ENCODE peak calls at places on chromosomes 7 and 10, in four cellular contexts. One of them, this sample, is unnamed.

GRCh38 chr10:97060441-97061084 is 125.2 kb downstream of the SLIT1 start:
- DNase-seq in AG09309: no peak
- DNase-seq in foreskin fibroblast: no peak
- DNase-seq in HFF-Myc: no peak
- DNase-seq in this sample: no peak

GRCh38 chr10:104441601-104442000 is 88.0 kb downstream of the CFAP58 start:
- DNase-seq in AG09309: peak
- DNase-seq in foreskin fibroblast: peak
- DNase-seq in HFF-Myc: peak
- DNase-seq in this sample: no peak

GRCh38 chr7:99380823-99381663 is 6.5 kb downstream of the ARPC1B start:
- DNase-seq in AG09309: no peak
- DNase-seq in foreskin fibroblast: no peak
- DNase-seq in HFF-Myc: no peak
- DNase-seq in this sample: peak

GRCh38 chr10:123935680-123936079 is 44.1 kb upstream of the CPXM2 start:
- DNase-seq in AG09309: no peak
- DNase-seq in foreskin fibroblast: no peak
- DNase-seq in HFF-Myc: no peak
- DNase-seq in this sample: no peak

GRCh38 chr10:108848016-108848415 is 1075.3 kb downstream of the XPNPEP1 start:
- DNase-seq in AG09309: no peak
- DNase-seq in foreskin fibroblast: no peak
- DNase-seq in HFF-Myc: no peak
- DNase-seq in this sample: no peak

GRCh38 chr10:122054046-122055025 is 65.4 kb downstream of the TACC2 start:
- DNase-seq in AG09309: no peak
- DNase-seq in foreskin fibroblast: peak
- DNase-seq in HFF-Myc: no peak
- DNase-seq in this sample: peak

GRCh38 chr7:75066521-75066920 is 7.1 kb downstream of the RCC1L start:
- DNase-seq in AG09309: no peak
- DNase-seq in foreskin fibroblast: no peak
- DNase-seq in HFF-Myc: no peak
- DNase-seq in this sample: no peak

GRCh38 chr7:5693529-5693928 is 87.9 kb downstream of the RNF216 start:
- DNase-seq in AG09309: no peak
- DNase-seq in foreskin fibroblast: peak
- DNase-seq in HFF-Myc: no peak
- DNase-seq in this sample: no peak

GRCh38 chr7:760006-760405 is 32.9 kb upstream of the PRKAR1B start:
- DNase-seq in AG09309: no peak
- DNase-seq in foreskin fibroblast: no peak
- DNase-seq in HFF-Myc: no peak
- DNase-seq in this sample: no peak

GRCh38 chr10:117167346-117168134 is 29.5 kb upstream of the VAX1 start:
- DNase-seq in AG09309: no peak
- DNase-seq in foreskin fibroblast: no peak
- DNase-seq in HFF-Myc: no peak
- DNase-seq in this sample: no peak

GRCh38 chr10:56327117-56327516 is 33.9 kb downstream of the ZWINT start:
- DNase-seq in AG09309: no peak
- DNase-seq in foreskin fibroblast: no peak
- DNase-seq in HFF-Myc: no peak
- DNase-seq in this sample: no peak

GRCh38 chr7:140639366-140640053 is 1.1 kb downstream of the DENND2A start:
- DNase-seq in AG09309: peak
- DNase-seq in foreskin fibroblast: peak
- DNase-seq in HFF-Myc: no peak
- DNase-seq in this sample: no peak

GRCh38 chr7:140214075-140214684 is 37.4 kb upstream of the KDM7A start:
- DNase-seq in AG09309: no peak
- DNase-seq in foreskin fibroblast: no peak
- DNase-seq in HFF-Myc: peak
- DNase-seq in this sample: peak

GRCh38 chr7:156019308-156019707 is 207.0 kb upstream of the SHH start:
- DNase-seq in AG09309: no peak
- DNase-seq in foreskin fibroblast: no peak
- DNase-seq in HFF-Myc: no peak
- DNase-seq in this sample: no peak

GRCh38 chr7:77459311-77459726 is 43.2 kb upstream of the GSAP start:
- DNase-seq in AG09309: no peak
- DNase-seq in foreskin fibroblast: no peak
- DNase-seq in HFF-Myc: no peak
- DNase-seq in this sample: no peak

GRCh38 chr7:111132833-111133232 is 41.9 kb downstream of the LRRN3 start:
- DNase-seq in AG09309: no peak
- DNase-seq in foreskin fibroblast: no peak
- DNase-seq in HFF-Myc: no peak
- DNase-seq in this sample: no peak

GRCh38 chr7:7178081-7178480 is 4.3 kb upstream of the C1GALT1 start:
- DNase-seq in AG09309: no peak
- DNase-seq in foreskin fibroblast: peak
- DNase-seq in HFF-Myc: no peak
- DNase-seq in this sample: no peak

GRCh38 chr10:101694056-101694673 is 805 bp downstream of the FBXW4 start:
- DNase-seq in AG09309: no peak
- DNase-seq in foreskin fibroblast: peak
- DNase-seq in HFF-Myc: no peak
- DNase-seq in this sample: peak

DNA sequence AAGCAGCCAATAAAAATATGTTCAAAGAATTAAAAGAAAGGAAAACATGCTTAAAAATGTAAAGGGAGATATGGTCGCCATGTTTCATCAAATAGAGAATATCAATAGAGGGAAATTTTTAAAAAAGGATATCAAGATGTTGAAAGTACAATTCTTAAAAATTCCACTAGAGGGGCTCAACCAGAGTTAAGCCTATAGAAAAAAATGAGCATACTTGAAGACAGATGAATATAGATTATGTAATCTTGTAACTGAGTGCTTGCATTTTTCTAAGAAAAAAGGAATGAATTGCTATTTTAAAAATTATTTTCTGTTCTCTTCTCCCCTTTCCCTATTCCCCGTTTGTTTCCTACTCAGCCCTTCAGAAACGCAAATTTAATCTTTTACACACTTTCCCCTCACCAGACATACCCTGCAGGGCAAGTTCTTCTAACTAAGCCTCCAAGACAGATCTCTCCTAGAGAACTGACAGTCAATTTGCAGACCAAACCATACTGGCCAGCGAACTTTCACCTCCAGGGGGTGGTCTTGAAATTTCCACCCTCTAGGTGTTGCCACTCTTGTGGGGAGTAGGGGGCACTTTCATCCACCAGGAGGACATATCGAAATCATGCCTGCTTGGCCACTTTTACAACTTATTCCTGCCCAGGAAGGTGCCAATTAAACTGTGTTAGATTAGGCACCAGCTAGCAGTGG is 67.7 kb downstream of the NSUN6 start:
- DNase-seq in AG09309: no peak
- DNase-seq in foreskin fibroblast: no peak
- DNase-seq in HFF-Myc: no peak
- DNase-seq in this sample: no peak
- H3K4me3 ChIP-seq in AG09309: no peak
- H3K4me3 ChIP-seq in foreskin fibroblast: no peak
- H3K4me3 ChIP-seq in HFF-Myc: no peak
- H3K4me3 ChIP-seq in this sample: no peak

GRCh38 chr10:86087716-86088115 is 278.9 kb downstream of the GRID1 start:
- DNase-seq in AG09309: no peak
- DNase-seq in foreskin fibroblast: no peak
- DNase-seq in HFF-Myc: no peak
- DNase-seq in this sample: no peak
- TF ChIP-seq CTCF in AG09309: no peak
- TF ChIP-seq CTCF in foreskin fibroblast: no peak
- TF ChIP-seq CTCF in HFF-Myc: no peak
- TF ChIP-seq CTCF in this sample: no peak

DNA sequence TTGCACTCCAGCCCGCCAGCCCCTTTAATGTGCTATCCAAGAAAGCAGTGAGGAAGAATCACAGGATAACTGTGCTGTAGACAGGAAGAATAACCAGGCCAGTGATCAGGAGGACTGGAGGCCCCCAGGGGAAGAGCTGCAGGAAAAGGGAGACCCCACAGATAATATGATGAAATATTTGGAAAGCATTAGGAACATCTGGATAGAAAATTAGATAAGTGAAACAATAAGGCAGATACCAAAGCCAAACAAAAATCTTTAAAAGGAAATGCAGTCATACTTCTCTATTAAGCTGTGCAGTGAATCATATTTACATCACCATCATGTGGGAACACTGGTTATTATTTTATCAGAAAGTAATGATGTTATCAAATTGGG is 14.3 kb upstream of the RALA start:
- DNase-seq in AG09309: no peak
- DNase-seq in foreskin fibroblast: no peak
- DNase-seq in HFF-Myc: no peak
- DNase-seq in this sample: no peak
- H3K4me3 ChIP-seq in AG09309: no peak
- H3K4me3 ChIP-seq in foreskin fibroblast: no peak
- H3K4me3 ChIP-seq in HFF-Myc: no peak
- H3K4me3 ChIP-seq in this sample: peak

DNA sequence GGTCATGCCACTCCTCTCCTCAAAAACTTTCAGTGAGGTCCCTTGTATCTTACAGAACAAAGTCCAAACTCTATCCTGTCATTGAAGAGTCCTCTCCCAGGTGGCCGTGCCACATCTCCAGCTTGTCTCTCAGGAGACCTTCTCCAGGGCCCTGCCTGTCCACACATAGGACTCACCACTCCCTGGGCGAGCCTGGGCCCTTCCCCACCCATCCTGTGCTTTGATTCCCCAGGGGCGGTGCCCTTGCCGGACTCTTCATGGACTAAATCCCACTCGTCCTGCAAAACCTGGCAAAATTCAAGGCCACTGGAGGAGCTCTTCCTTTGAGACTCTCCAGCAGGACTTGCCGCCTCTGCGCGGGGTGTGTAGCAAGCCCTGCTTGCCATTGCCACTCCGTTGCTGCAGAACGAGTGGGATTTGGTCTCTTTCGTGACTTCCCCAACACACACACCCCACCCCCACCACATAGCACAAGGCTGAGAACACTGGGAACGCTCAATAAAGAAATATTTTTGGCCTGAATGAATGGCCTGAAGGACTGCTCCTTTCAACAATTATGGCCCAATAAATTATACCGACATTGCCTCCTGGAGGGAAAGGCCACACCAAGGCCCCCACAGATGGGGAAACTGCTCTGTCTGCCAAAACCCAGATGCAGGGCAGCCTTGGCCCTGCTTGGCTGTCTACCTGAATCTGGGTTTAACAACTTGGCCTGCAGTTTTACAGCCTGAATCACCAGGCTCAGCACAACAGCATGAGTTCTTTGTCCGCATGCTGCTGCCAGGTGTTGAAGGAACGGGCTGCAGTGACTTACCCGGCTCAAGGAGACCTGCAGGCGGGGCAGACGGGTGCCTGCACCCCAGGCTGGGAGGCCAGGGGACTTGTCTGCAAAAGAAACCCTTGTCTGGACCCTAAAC is 72.8 kb upstream of the KAT6B start:
- DNase-seq in AG09309: peak
- DNase-seq in foreskin fibroblast: peak
- DNase-seq in HFF-Myc: peak
- DNase-seq in this sample: peak
- TF ChIP-seq CTCF in AG09309: peak
- TF ChIP-seq CTCF in foreskin fibroblast: peak
- TF ChIP-seq CTCF in HFF-Myc: no peak
- TF ChIP-seq CTCF in this sample: no peak

GRCh38 chr10:67863094-67863493 is 21.4 kb upstream of the SIRT1 start:
- DNase-seq in AG09309: no peak
- DNase-seq in foreskin fibroblast: no peak
- DNase-seq in HFF-Myc: no peak
- DNase-seq in this sample: no peak
- H3K4me3 ChIP-seq in AG09309: no peak
- H3K4me3 ChIP-seq in foreskin fibroblast: no peak
- H3K4me3 ChIP-seq in HFF-Myc: no peak
- H3K4me3 ChIP-seq in this sample: no peak

GRCh38 chr10:30505543-30506298 is 71.7 kb downstream of the MAP3K8 start:
- DNase-seq in AG09309: no peak
- DNase-seq in foreskin fibroblast: no peak
- DNase-seq in HFF-Myc: no peak
- DNase-seq in this sample: no peak

GRCh38 chr10:30509508-30509907 is 75.5 kb downstream of the MAP3K8 start:
- DNase-seq in AG09309: no peak
- DNase-seq in foreskin fibroblast: no peak
- DNase-seq in HFF-Myc: no peak
- DNase-seq in this sample: no peak

GRCh38 chr10:30510932-30511700 is 77.1 kb downstream of the MAP3K8 start:
- DNase-seq in AG09309: no peak
- DNase-seq in foreskin fibroblast: no peak
- DNase-seq in HFF-Myc: no peak
- DNase-seq in this sample: no peak

DNA sequence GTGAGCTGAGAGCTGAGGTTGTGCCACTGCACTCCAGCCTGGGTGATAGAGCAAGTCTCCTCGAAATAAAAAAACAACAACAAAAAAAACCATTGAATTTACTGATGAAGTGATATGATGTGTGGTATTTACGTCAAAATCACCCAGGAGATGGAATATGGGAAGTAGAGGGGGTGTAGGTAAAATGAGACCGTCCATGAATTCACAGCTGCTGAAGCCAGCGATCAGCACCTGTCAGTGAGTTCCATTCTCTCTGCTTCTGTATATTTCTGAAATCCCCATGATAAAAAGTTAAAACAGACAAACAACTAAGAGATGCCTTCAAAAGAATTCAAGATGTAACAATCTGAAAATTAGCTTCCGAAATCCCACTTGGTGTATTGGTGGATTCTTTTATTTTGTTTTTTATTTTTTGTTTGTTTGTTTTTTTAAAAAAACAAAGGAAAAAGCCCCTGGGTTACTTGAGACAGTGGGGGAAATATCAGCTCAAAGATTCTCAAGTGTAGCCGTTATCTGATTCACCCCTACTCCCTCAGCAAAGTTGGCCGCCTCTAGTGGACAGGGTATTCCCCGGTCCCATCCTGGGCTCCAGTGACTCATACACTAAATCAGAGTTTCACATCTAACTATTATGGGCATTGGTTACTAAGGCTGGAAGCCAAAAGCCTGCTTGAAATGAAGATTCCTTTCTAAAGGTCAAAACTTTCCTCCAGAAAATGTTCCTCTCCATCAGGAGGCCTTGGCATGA is 76.4 kb downstream of the MAP3K8 start:
- DNase-seq in AG09309: peak
- DNase-seq in foreskin fibroblast: no peak
- DNase-seq in HFF-Myc: no peak
- DNase-seq in this sample: peak
- TF ChIP-seq CTCF in AG09309: peak
- TF ChIP-seq CTCF in foreskin fibroblast: peak
- TF ChIP-seq CTCF in HFF-Myc: no peak
- TF ChIP-seq CTCF in this sample: no peak

This sample was measured in transverse colon.